ENCODE peak calls at places on chromosome 12, in four cellular contexts. E, C, N and W are unnamed samples.

GRCh38 chr12:4412462-4412861 is 33.0 kb upstream of the FGF23 start:
- DNase-seq in E (no peak), C (no peak), N (no peak), W (no peak)

GRCh38 chr12:124625867-124626675 is 58.7 kb upstream of the NCOR2 start:
- DNase-seq in E (peak; percentile 74), C (peak; percentile 76), N (peak; percentile 71), W (peak; percentile 15)

GRCh38 chr12:52280796-52281560 is 6.5 kb downstream of the KRT86 start:
- DNase-seq in E (peak; percentile 36), C (peak; percentile 95), N (no peak), W (peak; percentile 58)

GRCh38 chr12:87274594-87275245 is 754.5 kb downstream of the C12orf50 start:
- DNase-seq in E (no peak), C (peak; percentile 6), N (no peak), W (no peak)

GRCh38 chr12:52631264-52631663 is 12.9 kb upstream of the KRT73 start:
- DNase-seq in E (no peak), C (no peak), N (no peak), W (no peak)

GRCh38 chr12:50022903-50023302 is 2.4 kb downstream of the RACGAP1 start:
- DNase-seq in E (no peak), C (no peak), N (no peak), W (no peak)

GRCh38 chr12:50390284-50390683 is 6.1 kb downstream of the FAM186A start:
- DNase-seq in E (no peak), C (peak; percentile 35), N (no peak), W (no peak)

GRCh38 chr12:75722714-75723200 is 211.3 kb upstream of the KRR1 start:
- DNase-seq in E (peak; percentile 74), C (peak; percentile 43), N (no peak), W (peak; percentile 69)

GRCh38 chr12:84329933-84330332 is 582.7 kb downstream of the SLC6A15 start:
- DNase-seq in E (no peak), C (no peak), N (no peak), W (no peak)

GRCh38 chr12:111057726-111058125 is 137.3 kb upstream of the MYL2 start:
- DNase-seq in E (no peak), C (no peak), N (no peak), W (no peak)

GRCh38 chr12:52246720-52247621 is 13.9 kb downstream of the KRT7 start:
- DNase-seq in E (peak; percentile 73), C (peak; percentile 58), N (peak; percentile 35), W (peak; percentile 48)

GRCh38 chr12:26198742-26199141 is 3.4 kb downstream of the SSPN start:
- DNase-seq in E (peak; percentile 28), C (no peak), N (no peak), W (no peak)

GRCh38 chr12:132398386-132398991 is 69.1 kb upstream of the GALNT9 start:
- DNase-seq in E (no peak), C (no peak), N (peak; percentile 17), W (no peak)

GRCh38 chr12:84994436-84994835 is 41.6 kb downstream of the TSPAN19 start:
- DNase-seq in E (no peak), C (no peak), N (no peak), W (no peak)

GRCh38 chr12:6824085-6824800 is 2.6 kb downstream of the GPR162 start:
- DNase-seq in E (no peak), C (no peak), N (no peak), W (no peak)

GRCh38 chr12:119479121-119479561 is 114.4 kb upstream of the TMEM233 start:
- DNase-seq in E (no peak), C (no peak), N (no peak), W (peak; percentile 87)

GRCh38 chr12:122830517-122831214 is 4.6 kb upstream of the HIP1R start:
- DNase-seq in E (no peak), C (peak; percentile 63), N (no peak), W (no peak)

GRCh38 chr12:48924617-48925217 is 575 bp downstream of the FKBP11 start:
- DNase-seq in E (peak; percentile 51), C (peak; percentile 59), N (peak; percentile 52), W (peak; percentile 51)

GRCh38 chr12:40028296-40028695 is 77.6 kb downstream of the SLC2A13 start:
- DNase-seq in E (no peak), C (no peak), N (no peak), W (no peak)

DNA sequence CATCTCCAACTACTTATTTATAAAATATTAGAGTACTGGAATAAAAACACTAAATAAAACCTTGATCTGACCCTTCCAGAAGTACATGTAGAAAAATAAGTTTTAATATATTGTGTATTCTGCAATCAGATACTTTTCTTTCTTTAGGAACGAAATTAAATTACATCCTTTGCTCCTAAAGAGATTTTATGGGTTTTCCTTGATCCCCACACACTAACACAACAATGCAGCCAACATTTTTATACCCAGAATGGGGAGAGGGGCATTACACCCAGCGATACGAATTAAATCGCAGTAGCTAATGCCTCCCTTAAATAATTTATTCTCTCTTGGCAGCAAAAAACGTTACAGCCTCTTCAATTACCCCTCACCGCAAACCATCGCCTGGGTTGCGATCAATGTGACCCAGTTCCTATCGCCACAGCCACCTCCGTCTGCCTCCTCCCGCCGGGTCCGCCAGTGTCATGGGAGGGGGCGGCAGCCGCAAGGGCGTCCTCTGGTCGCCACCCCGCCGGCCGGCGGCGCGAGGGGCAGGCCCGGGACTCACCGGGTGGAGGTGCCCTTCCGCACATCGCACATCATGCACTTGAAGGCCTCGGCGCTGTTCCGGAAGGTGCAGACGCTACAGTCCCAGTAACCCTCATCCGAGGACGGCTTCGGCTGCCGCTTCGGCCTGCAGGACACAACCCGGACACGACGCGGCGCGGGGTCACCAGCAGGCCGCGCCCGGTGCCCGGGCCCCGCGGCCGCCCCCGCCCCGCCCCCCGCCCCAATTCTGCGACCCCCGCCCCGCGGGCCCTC is 796 bp downstream of the YAF2 start:
- DNase-seq in E (peak; percentile 84), C (peak; percentile 71), N (peak; percentile 81), W (peak; percentile 70)
- TF ChIP-seq POLR2A in E (peak; percentile 68), C (peak; percentile 48), N (no peak), W (peak; percentile 36)

DNA sequence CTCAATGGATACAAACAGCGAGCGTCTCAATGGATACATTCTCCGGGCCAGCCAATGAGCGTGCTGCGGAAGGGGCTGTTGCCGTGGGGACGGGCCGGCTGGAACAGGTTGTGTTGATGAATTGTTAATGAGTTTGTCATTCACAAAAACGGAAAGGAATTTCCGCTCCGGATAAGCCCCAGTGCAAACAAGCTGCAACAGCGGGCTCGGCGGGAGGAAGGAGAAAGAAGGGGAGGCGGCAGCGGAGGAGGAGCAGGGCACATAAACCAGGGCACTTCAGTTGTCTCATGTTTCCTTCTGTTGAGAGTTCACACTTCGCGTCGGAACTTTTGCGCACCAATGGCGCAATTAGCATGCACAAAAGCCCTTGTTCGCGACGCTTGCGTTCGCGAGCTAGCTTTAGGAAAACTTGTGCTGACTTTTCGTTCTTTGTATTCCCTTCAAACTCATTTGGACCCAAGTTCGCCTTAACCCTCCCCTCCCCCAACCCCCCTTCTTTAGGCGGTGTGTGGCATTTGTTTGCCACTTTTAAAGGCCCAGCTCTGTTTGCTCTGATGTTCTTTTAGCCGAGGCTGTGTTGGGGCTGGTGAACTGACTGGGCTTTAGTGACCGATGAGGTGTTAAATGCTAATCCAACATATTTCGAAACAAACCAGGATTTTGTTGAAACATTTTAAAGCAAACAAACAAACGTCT is at the start of gene DUSP6:
- DNase-seq in E (peak; percentile 91), C (peak; percentile 98), N (peak; percentile 97), W (peak; percentile 97)
- TF ChIP-seq POLR2A in E (peak; percentile 66), C (peak; percentile 37), N (peak; percentile 91), W (peak; percentile 91)

DNA sequence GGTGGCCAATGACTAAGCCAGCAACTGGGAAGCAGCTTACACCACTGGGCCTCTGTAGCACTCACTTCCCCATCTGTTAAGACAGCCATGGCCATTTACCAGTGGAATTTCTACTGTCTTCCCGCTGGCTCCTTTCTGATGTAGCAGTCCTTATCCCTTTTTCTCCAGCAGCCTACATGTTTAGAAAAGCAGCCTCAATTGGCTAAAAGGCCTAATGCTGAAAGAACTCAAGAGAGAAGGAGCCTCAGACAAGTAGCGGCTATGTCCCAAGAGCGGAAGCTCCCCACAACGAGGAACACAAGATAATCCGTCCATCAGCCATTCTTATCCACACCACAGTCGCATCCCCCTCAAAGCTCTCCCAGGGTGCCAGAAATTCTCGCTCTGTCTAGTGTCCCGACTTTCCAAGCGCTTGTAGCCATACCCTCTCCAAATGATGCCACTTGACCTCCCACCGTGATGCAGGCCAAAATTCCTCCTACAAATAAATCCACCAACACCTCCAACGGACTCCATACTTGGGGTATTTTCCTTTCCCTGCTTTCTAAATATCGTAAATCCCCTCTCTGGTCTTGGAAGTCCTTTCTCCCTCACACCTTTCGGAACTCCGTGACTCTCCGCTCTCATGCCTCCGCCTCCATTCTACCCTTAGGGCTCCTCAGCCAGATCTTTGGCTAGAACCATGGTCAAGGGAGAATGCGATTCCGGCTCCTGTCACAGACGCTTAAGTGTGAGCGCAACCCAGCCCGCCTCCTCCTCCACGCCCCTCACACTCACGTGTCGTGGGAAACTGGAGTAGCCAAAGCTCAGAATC is 527 bp downstream of the M6PR start:
- DNase-seq in E (peak; percentile 35), C (peak; percentile 28), N (no peak), W (no peak)
- TF ChIP-seq POLR2A in E (no peak), C (no peak), N (no peak), W (no peak)

GRCh38 chr12:94152292-94153083 is 4.1 kb downstream of the PLXNC1 start:
- DNase-seq in E (no peak), C (no peak), N (no peak), W (no peak)

GRCh38 chr12:94149781-94150482 is 1.6 kb downstream of the PLXNC1 start:
- DNase-seq in E (no peak), C (no peak), N (peak; percentile 49), W (no peak)

GRCh38 chr12:94148841-94149780 is 734 bp downstream of the PLXNC1 start:
- DNase-seq in E (no peak), C (peak; percentile 34), N (peak; percentile 83), W (no peak)

GRCh38 chr12:94151577-94151976 is 3.2 kb downstream of the PLXNC1 start:
- DNase-seq in E (no peak), C (no peak), N (no peak), W (no peak)

GRCh38 chr12:94150483-94151225 is 2.3 kb downstream of the PLXNC1 start:
- DNase-seq in E (no peak), C (no peak), N (peak; percentile 56), W (no peak)
- TF ChIP-seq POLR2A in E (no peak), C (no peak), N (no peak), W (no peak)

GRCh38 chr12:47773858-47774580 is 981 bp downstream of the SLC48A1 start:
- DNase-seq in E (no peak), C (peak; percentile 51), N (no peak), W (no peak)

GRCh38 chr12:47771304-47771703 is 1.7 kb upstream of the SLC48A1 start:
- DNase-seq in E (no peak), C (no peak), N (no peak), W (no peak)

GRCh38 chr12:47772094-47772660 is 861 bp upstream of the SLC48A1 start:
- DNase-seq in E (no peak), C (no peak), N (no peak), W (no peak)

GRCh38 chr12:47773062-47773857 is at the start of gene SLC48A1:
- DNase-seq in E (peak; percentile 73), C (peak; percentile 92), N (peak; percentile 86), W (peak; percentile 57)

DNA sequence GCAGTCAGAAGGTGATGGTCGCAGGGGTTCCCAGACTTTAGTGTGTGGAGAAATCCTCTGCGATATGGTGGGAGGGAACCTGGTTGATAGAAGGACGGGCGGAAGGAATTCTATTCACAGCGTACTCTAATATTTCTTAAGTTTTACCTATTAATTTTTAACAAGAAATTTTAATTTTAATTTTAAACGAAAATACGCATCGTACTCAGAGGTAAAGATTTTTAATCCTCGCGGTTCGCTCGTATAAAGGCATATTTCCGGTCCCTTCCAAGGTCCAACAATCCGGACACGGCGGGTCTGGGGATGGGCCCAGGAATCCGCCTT is 338 bp upstream of the SLC48A1 start:
- DNase-seq in E (no peak), C (no peak), N (no peak), W (no peak)
- TF ChIP-seq POLR2A in E (no peak), C (no peak), N (no peak), W (no peak)